ENCODE peak calls at places on chromosome 1, in six cellular contexts. P is lower lobe of right lung; H is mucosa of gallbladder; O is esophagus squamous epithelium; W is activated naive CD4-positive, alpha-beta T cell; G is nephron progenitor cell. L is an unnamed sample.

GRCh38 chr1:116962976-116963639 is 38.5 kb upstream of the CD101 start:
- DNase-seq in O (no peak), P (peak; percentile 49), W (no peak), G (no peak), H (no peak), L (no peak)

GRCh38 chr1:203584040-203584439 is 42.6 kb upstream of the ATP2B4 start:
- DNase-seq in H (no peak), P (no peak), G (no peak), O (no peak), W (no peak), L (peak; percentile 78)

GRCh38 chr1:53617382-53618217 is 121.4 kb downstream of the GLIS1 start:
- DNase-seq in G (no peak), H (no peak), P (no peak), W (no peak), O (no peak), L (peak; percentile 87)

GRCh38 chr1:233211595-233211994 is 83.9 kb downstream of the PCNX2 start:
- DNase-seq in P (no peak), O (no peak), H (no peak), G (no peak), W (no peak), L (no peak)

GRCh38 chr1:99652881-99653281 is 7.0 kb downstream of the PALMD start:
- DNase-seq in H (no peak), G (no peak), W (no peak), O (no peak), P (no peak), L (no peak)

GRCh38 chr1:216293673-216294072 is 129.6 kb downstream of the USH2A start:
- DNase-seq in H (no peak), P (no peak), G (no peak), O (no peak), W (no peak), L (peak; percentile 12)

GRCh38 chr1:101567582-101568189 is 330.9 kb downstream of the S1PR1 start:
- DNase-seq in G (peak; percentile 50), O (no peak), H (peak; percentile 10), P (peak; percentile 48), W (peak; percentile 46), L (peak; percentile 38)

GRCh38 chr1:203551550-203551949 is 57.6 kb downstream of the OPTC start:
- DNase-seq in H (no peak), G (no peak), W (no peak), P (no peak), O (no peak), L (no peak)

GRCh38 chr1:176811896-176812295 is 348.9 kb downstream of the PAPPA2 start:
- DNase-seq in O (no peak), P (no peak), G (no peak), H (no peak), W (no peak), L (no peak)

GRCh38 chr1:188170446-188170845 is 1341.7 kb downstream of the PLA2G4A start:
- DNase-seq in W (no peak), H (no peak), P (no peak), O (no peak), G (no peak), L (no peak)

GRCh38 chr1:241598234-241598633 is 41.9 kb downstream of the CHML start:
- DNase-seq in H (no peak), G (no peak), O (no peak), W (no peak), P (no peak), L (no peak)

GRCh38 chr1:200624679-200625335 is 4.3 kb upstream of the KIF14 start:
- DNase-seq in W (no peak), P (no peak), O (no peak), H (no peak), G (no peak), L (no peak)

GRCh38 chr1:5458248-5458647 is 534.0 kb downstream of the NPHP4 start:
- DNase-seq in O (no peak), G (no peak), H (no peak), P (no peak), W (no peak), L (no peak)

GRCh38 chr1:205480349-205481278 is 23.9 kb upstream of the CDK18 start:
- DNase-seq in P (no peak), H (no peak), G (no peak), O (no peak), W (no peak), L (no peak)

GRCh38 chr1:6386371-6386949 is 7.1 kb downstream of the ACOT7 start:
- DNase-seq in O (no peak), W (no peak), P (no peak), H (no peak), G (no peak), L (peak; percentile 52)

GRCh38 chr1:29651684-29652665 is 415.7 kb downstream of the PTPRU start:
- DNase-seq in H (no peak), O (no peak), W (no peak), P (no peak), G (no peak), L (no peak)

GRCh38 chr1:28122183-28122582 is 33.8 kb upstream of the EYA3 start:
- DNase-seq in G (no peak), H (no peak), P (no peak), W (no peak), O (no peak), L (peak; percentile 49)

GRCh38 chr1:204132718-204133117 is 19.1 kb downstream of the ETNK2 start:
- DNase-seq in O (no peak), G (no peak), H (no peak), P (no peak), W (no peak), L (no peak)

GRCh38 chr1:91751281-91751680 is 134.7 kb downstream of the TGFBR3 start:
- DNase-seq in G (no peak), W (no peak), P (no peak), O (no peak), H (no peak), L (peak; percentile 91)

GRCh38 chr1:19411612-19412011 is 73.7 kb downstream of the CAPZB start:
- DNase-seq in H (no peak), G (no peak), P (no peak), W (no peak), O (no peak), L (no peak)

GRCh38 chr1:53380296-53380695 is 52.4 kb upstream of the LRP8 start:
- DNase-seq in O (no peak), G (no peak), P (peak; percentile 2), W (no peak), H (no peak), L (no peak)

GRCh38 chr1:38026592-38027200 is 14.2 kb downstream of the UTP11 start:
- DNase-seq in W (peak; percentile 6), G (peak; percentile 70), O (no peak), P (peak; percentile 78), H (peak; percentile 36), L (peak; percentile 61)

GRCh38 chr1:169484683-169485426 is 889 bp downstream of the SLC19A2 start:
- DNase-seq in P (peak; percentile 78), G (no peak), H (peak; percentile 61), O (no peak), W (no peak), L (peak; percentile 79)

GRCh38 chr1:204826970-204827369 is 43.7 kb upstream of the NFASC start:
- DNase-seq in P (no peak), W (no peak), O (no peak), H (no peak), G (peak; percentile 50), L (peak; percentile 14)

GRCh38 chr1:116375165-116375883 is 2.3 kb downstream of the ATP1A1 start:
- DNase-seq in W (no peak), H (no peak), O (no peak), P (no peak), G (no peak), L (peak; percentile 53)

GRCh38 chr1:68339505-68339904 is 107.2 kb upstream of the WLS start:
- DNase-seq in W (no peak), G (no peak), P (no peak), H (no peak), O (no peak), L (peak; percentile 76)

GRCh38 chr1:1156140-1157032 is 17.3 kb upstream of the TTLL10 start:
- DNase-seq in H (no peak), O (no peak), G (peak; percentile 13), W (no peak), P (no peak), L (no peak)

GRCh38 chr1:52192436-52192835 is 50.5 kb downstream of the ZFYVE9 start:
- DNase-seq in O (no peak), P (no peak), G (no peak), W (no peak), H (no peak), L (no peak)

GRCh38 chr1:170494369-170494768 is 37.6 kb upstream of the GORAB start:
- DNase-seq in H (no peak), W (no peak), P (no peak), G (no peak), O (no peak), L (peak; percentile 27)

GRCh38 chr1:198088360-198089071 is 68.3 kb upstream of the NEK7 start:
- DNase-seq in P (peak; percentile 46), G (no peak), O (no peak), W (no peak), H (no peak), L (peak; percentile 59)

GRCh38 chr1:11499825-11500331 is 20.9 kb downstream of the DISP3 start:
- DNase-seq in H (no peak), O (no peak), W (no peak), G (no peak), P (no peak), L (no peak)

GRCh38 chr1:180962178-180962577 is 49.5 kb downstream of the KIAA1614 start:
- DNase-seq in G (no peak), P (no peak), W (no peak), H (no peak), O (no peak), L (peak; percentile 25)

GRCh38 chr1:205775717-205776056 is 405 bp upstream of the RAB29 start:
- DNase-seq in O (no peak), P (no peak), H (no peak), G (no peak), W (no peak), L (peak; percentile 81)

L was measured in fibroblast of mammary gland.